ENCODE peak calls at places on chromosomes 4 and X, in six cellular contexts. I, Y, F, L, A and W are unnamed samples.

GRCh38 chr4:153335665-153336064 is 8.8 kb upstream of the MND1 start:
- DNase-seq in I (no peak), Y (peak; percentile 34), F (no peak), L (peak; percentile 77), A (peak; percentile 30), W (peak; percentile 37)

GRCh38 chr4:158781963-158782362 is 13.1 kb downstream of the FNIP2 start:
- DNase-seq in A (no peak), L (no peak), I (no peak), Y (no peak), F (no peak), W (no peak)

GRCh38 chrX:115652221-115652620 is 91.2 kb downstream of the PLS3 start:
- DNase-seq in Y (no peak), F (no peak), L (no peak), I (no peak), A (no peak), W (no peak)

GRCh38 chr4:8383016-8383415 is 57.5 kb downstream of the ACOX3 start:
- DNase-seq in L (no peak), I (no peak), A (no peak), Y (no peak), F (no peak), W (no peak)

GRCh38 chr4:98260047-98260578 is 1.1 kb upstream of the RAP1GDS1 start:
- DNase-seq in I (peak; percentile 73), F (peak; percentile 67), Y (no peak), L (peak; percentile 10), A (peak; percentile 11), W (no peak)

GRCh38 chr4:123870283-123870876 is 473.8 kb downstream of the SPRY1 start:
- DNase-seq in F (no peak), Y (no peak), A (peak; percentile 63), L (no peak), I (no peak), W (no peak)

GRCh38 chr4:125191252-125191651 is 123.5 kb upstream of the FAT4 start:
- DNase-seq in F (no peak), Y (no peak), L (peak; percentile 93), A (peak; percentile 95), I (no peak), W (peak; percentile 87)

GRCh38 chrX:20320461-20321159 is 53.9 kb upstream of the RPS6KA3 start:
- DNase-seq in Y (no peak), I (no peak), F (no peak), A (no peak), L (no peak), W (no peak)

GRCh38 chrX:102650903-102651241 is 411 bp upstream of the GPRASP1 start:
- DNase-seq in L (no peak), I (no peak), A (no peak), Y (no peak), F (no peak), W (no peak)

GRCh38 chrX:102651968-102652744 is 873 bp downstream of the GPRASP1 start:
- DNase-seq in A (no peak), Y (peak; percentile 62), I (peak; percentile 52), L (peak; percentile 29), F (peak; percentile 69), W (peak; percentile 52)

GRCh38 chrX:102654696-102655095 is 3.4 kb downstream of the GPRASP1 start:
- DNase-seq in Y (no peak), I (no peak), L (no peak), F (no peak), A (no peak), W (no peak)

GRCh38 chrX:102651242-102651967 is at the start of gene GPRASP1:
- DNase-seq in I (peak; percentile 72), F (peak; percentile 69), A (peak; percentile 26), L (peak; percentile 27), Y (peak; percentile 45), W (peak; percentile 59)
- H2AFZ ChIP-seq in I (peak within 1 kb of the TSS; percentile 51), F (no peak within 1 kb of the TSS), A (peak within 1 kb of the TSS; percentile 47), L (peak within 1 kb of the TSS; percentile 85), Y (peak within 1 kb of the TSS; percentile 11), W (peak within 1 kb of the TSS; percentile 77)

GRCh38 chrX:16067886-16068515 is 55.4 kb upstream of the GRPR start:
- DNase-seq in L (no peak), F (no peak), I (no peak), Y (no peak), A (no peak), W (no peak)
- H3K4me1 ChIP-seq in L (no peaks in the 10 kb centered on the region), F (no peaks in the 10 kb centered on the region), I (no peaks in the 10 kb centered on the region), Y (no peaks in the 10 kb centered on the region), A (no peaks in the 10 kb centered on the region), W (no peaks in the 10 kb centered on the region)

GRCh38 chr4:186699881-186700397 is 23.7 kb downstream of the FAT1 start:
- DNase-seq in I (no peak), A (no peak), L (no peak), Y (no peak), F (no peak), W (no peak)
- H3K4me3 ChIP-seq in I (no peak overlapping the region), A (no peak overlapping the region), L (no peak overlapping the region), Y (no peak overlapping the region), F (no peak overlapping the region), W (no peak overlapping the region)

GRCh38 chr4:141132689-141133145 is 552 bp downstream of the RNF150 start:
- DNase-seq in F (peak; percentile 52), A (peak; percentile 39), Y (peak; percentile 46), L (peak; percentile 29), I (peak; percentile 92), W (peak; percentile 72)
- H2AFZ ChIP-seq in F (peak overlapping the region; percentile 99), A (peak overlapping the region; percentile 97), Y (peak overlapping the region; percentile 100), L (peak overlapping the region; percentile 95), I (peak overlapping the region; percentile 79), W (peak overlapping the region; percentile 92)

DNA sequence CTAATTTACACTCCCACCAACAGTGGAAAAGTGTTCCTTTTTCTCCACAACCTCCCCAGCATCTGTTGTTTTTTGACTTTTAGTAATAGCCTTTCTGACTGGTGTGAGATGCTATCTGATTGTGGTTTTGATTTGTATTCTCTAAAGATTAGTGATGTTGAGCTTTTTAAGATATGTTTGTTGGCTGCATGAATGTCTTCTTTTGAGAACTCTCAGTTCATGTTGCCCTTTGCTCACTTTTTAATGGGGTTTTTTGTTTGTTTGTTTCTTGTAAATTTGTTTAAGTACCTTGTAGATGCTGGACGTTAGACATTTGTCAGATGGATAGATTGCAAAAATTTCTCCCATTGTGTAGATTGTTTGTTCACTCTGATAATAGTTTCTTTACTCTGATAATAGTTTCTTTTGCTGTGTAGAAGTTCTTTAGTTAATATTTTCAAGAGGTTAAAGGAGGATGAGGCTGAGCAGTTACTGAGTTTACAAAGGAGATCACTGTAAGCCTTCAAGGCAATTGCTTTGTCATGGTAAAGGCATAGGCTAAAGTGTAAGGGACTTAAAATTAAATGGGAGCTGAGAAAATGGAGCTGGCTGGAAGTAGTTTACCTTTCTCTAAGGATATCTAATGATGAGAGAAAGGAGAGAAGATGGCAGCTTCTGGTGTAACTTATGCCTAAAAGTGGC is 323.4 kb downstream of the PCDH7 start:
- DNase-seq in F (peak; percentile 57), Y (no peak), I (no peak), L (no peak), A (no peak), W (no peak)
- H3K4me1 ChIP-seq in F (peaks cover 47% of the 10 kb centered on the region), Y (no peaks in the 10 kb centered on the region), I (no peaks in the 10 kb centered on the region), L (no peaks in the 10 kb centered on the region), A (no peaks in the 10 kb centered on the region), W (no peaks in the 10 kb centered on the region)

GRCh38 chrX:17414839-17415238 is 39.8 kb downstream of the NHS start:
- DNase-seq in F (peak; percentile 27), L (no peak), A (no peak), Y (no peak), I (no peak), W (no peak)
- H3K4me3 ChIP-seq in F (peak overlapping the region; percentile 31), L (no peak overlapping the region), A (peak overlapping the region; percentile 23), Y (no peak overlapping the region), I (no peak overlapping the region), W (no peak overlapping the region)

DNA sequence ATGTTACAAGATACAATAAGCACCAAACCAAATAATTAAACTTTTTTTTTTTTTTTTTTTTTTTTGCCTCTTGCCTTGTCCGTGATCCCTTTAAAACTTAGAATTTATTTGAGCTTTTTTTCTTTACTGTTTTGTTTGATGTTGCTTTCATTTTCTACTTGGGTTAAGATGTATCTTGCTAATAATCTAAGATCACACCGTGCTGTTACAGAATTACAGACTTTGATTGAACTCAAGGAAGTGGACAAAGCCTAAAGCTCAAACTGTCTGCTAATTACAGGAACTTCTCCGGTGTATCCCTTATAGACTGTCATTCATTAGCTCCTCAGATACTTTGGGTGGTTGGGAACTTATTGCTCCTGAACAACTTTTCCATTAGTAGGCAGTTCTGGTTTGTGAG is 26.5 kb downstream of the STIM2 start:
- DNase-seq in A (no peak), I (no peak), L (no peak), Y (no peak), F (no peak), W (no peak)
- H2AFZ ChIP-seq in A (no peak overlapping the region), I (no peak overlapping the region), L (no peak overlapping the region), Y (no peak overlapping the region), F (no peak overlapping the region), W (no peak overlapping the region)